ENCODE peak calls at places on chromosomes 7 and 10, in nine cellular contexts. One of them, this sample, is unnamed.
A peak's percentile ranks its signal among the peaks of the same experiment; 100 is the strongest.

GRCh38 chr7:138608292-138608691 is 92.9 kb downstream of the SVOPL start:
- DNase-seq in mesothelial cell of epicardium: no peak
- DNase-seq in ELR: peak; percentile 39
- DNase-seq in GM12865: peak; percentile 49
- DNase-seq in glomerular endothelial cell: no peak
- DNase-seq in T-helper 2 cell: no peak
- DNase-seq in D341Med: no peak
- DNase-seq in HFFc6: peak; percentile 3
- DNase-seq in iPS-NIHi11: no peak
- DNase-seq in this sample: no peak

GRCh38 chr10:119333146-119333792 is 125.9 kb downstream of the GRK5 start:
- DNase-seq in ELR: peak; percentile 79
- DNase-seq in HFFc6: no peak
- DNase-seq in D341Med: peak; percentile 49
- DNase-seq in glomerular endothelial cell: no peak
- DNase-seq in GM12865: no peak
- DNase-seq in iPS-NIHi11: no peak
- DNase-seq in T-helper 2 cell: no peak
- DNase-seq in mesothelial cell of epicardium: no peak
- DNase-seq in this sample: no peak

GRCh38 chr10:21030096-21030495 is 133.0 kb upstream of the NEBL start:
- DNase-seq in GM12865: no peak
- DNase-seq in mesothelial cell of epicardium: no peak
- DNase-seq in iPS-NIHi11: no peak
- DNase-seq in D341Med: no peak
- DNase-seq in glomerular endothelial cell: no peak
- DNase-seq in T-helper 2 cell: no peak
- DNase-seq in ELR: no peak
- DNase-seq in HFFc6: no peak
- DNase-seq in this sample: no peak

GRCh38 chr10:35089641-35090161 is 440 bp downstream of the CUL2 start:
- DNase-seq in GM12865: peak; percentile 58
- DNase-seq in T-helper 2 cell: no peak
- DNase-seq in D341Med: peak; percentile 23
- DNase-seq in HFFc6: no peak
- DNase-seq in iPS-NIHi11: peak; percentile 43
- DNase-seq in mesothelial cell of epicardium: no peak
- DNase-seq in glomerular endothelial cell: no peak
- DNase-seq in ELR: peak; percentile 32
- DNase-seq in this sample: no peak

GRCh38 chr7:30925117-30925516 is 13.5 kb downstream of the AQP1 start:
- DNase-seq in HFFc6: no peak
- DNase-seq in mesothelial cell of epicardium: no peak
- DNase-seq in D341Med: no peak
- DNase-seq in T-helper 2 cell: no peak
- DNase-seq in ELR: no peak
- DNase-seq in GM12865: no peak
- DNase-seq in iPS-NIHi11: peak; percentile 8
- DNase-seq in glomerular endothelial cell: no peak
- DNase-seq in this sample: no peak

GRCh38 chr7:84422790-84423189 is 228.2 kb upstream of the SEMA3A start:
- DNase-seq in T-helper 2 cell: no peak
- DNase-seq in mesothelial cell of epicardium: no peak
- DNase-seq in iPS-NIHi11: no peak
- DNase-seq in glomerular endothelial cell: no peak
- DNase-seq in GM12865: no peak
- DNase-seq in HFFc6: no peak
- DNase-seq in ELR: peak; percentile 8
- DNase-seq in D341Med: no peak
- DNase-seq in this sample: no peak

GRCh38 chr10:48934672-48935071 is 5.0 kb downstream of the LRRC18 start:
- DNase-seq in iPS-NIHi11: no peak
- DNase-seq in GM12865: no peak
- DNase-seq in HFFc6: no peak
- DNase-seq in ELR: no peak
- DNase-seq in T-helper 2 cell: no peak
- DNase-seq in D341Med: no peak
- DNase-seq in mesothelial cell of epicardium: peak; percentile 14
- DNase-seq in glomerular endothelial cell: no peak
- DNase-seq in this sample: no peak

GRCh38 chr10:34029455-34029854 is 695.0 kb upstream of the NRP1 start:
- DNase-seq in D341Med: no peak
- DNase-seq in glomerular endothelial cell: no peak
- DNase-seq in T-helper 2 cell: no peak
- DNase-seq in ELR: no peak
- DNase-seq in mesothelial cell of epicardium: no peak
- DNase-seq in GM12865: no peak
- DNase-seq in iPS-NIHi11: no peak
- DNase-seq in HFFc6: no peak
- DNase-seq in this sample: no peak

GRCh38 chr7:37342665-37343471 is 105.8 kb downstream of the ELMO1 start:
- DNase-seq in mesothelial cell of epicardium: no peak
- DNase-seq in GM12865: peak; percentile 88
- DNase-seq in HFFc6: no peak
- DNase-seq in T-helper 2 cell: peak; percentile 25
- DNase-seq in glomerular endothelial cell: no peak
- DNase-seq in ELR: no peak
- DNase-seq in D341Med: no peak
- DNase-seq in iPS-NIHi11: no peak
- DNase-seq in this sample: no peak

GRCh38 chr7:152735443-152736004 is 24.0 kb upstream of the ACTR3B start:
- DNase-seq in mesothelial cell of epicardium: no peak
- DNase-seq in ELR: no peak
- DNase-seq in T-helper 2 cell: no peak
- DNase-seq in D341Med: peak; percentile 22
- DNase-seq in GM12865: no peak
- DNase-seq in glomerular endothelial cell: peak; percentile 57
- DNase-seq in HFFc6: no peak
- DNase-seq in iPS-NIHi11: no peak
- DNase-seq in this sample: no peak

GRCh38 chr10:79025113-79025832 is 43.5 kb upstream of the ZMIZ1 start:
- DNase-seq in mesothelial cell of epicardium: no peak
- DNase-seq in HFFc6: no peak
- DNase-seq in GM12865: no peak
- DNase-seq in ELR: no peak
- DNase-seq in D341Med: no peak
- DNase-seq in T-helper 2 cell: no peak
- DNase-seq in glomerular endothelial cell: no peak
- DNase-seq in iPS-NIHi11: peak; percentile 22
- DNase-seq in this sample: no peak

GRCh38 chr10:101818958-101819633 is 852 bp upstream of the OGA start:
- DNase-seq in iPS-NIHi11: peak; percentile 42
- DNase-seq in D341Med: no peak
- DNase-seq in GM12865: peak; percentile 73
- DNase-seq in HFFc6: no peak
- DNase-seq in T-helper 2 cell: no peak
- DNase-seq in mesothelial cell of epicardium: peak; percentile 50
- DNase-seq in glomerular endothelial cell: no peak
- DNase-seq in ELR: peak; percentile 42
- DNase-seq in this sample: peak; percentile 22

GRCh38 chr10:116769791-116770190 is 27.4 kb upstream of the HSPA12A start:
- DNase-seq in iPS-NIHi11: no peak
- DNase-seq in GM12865: no peak
- DNase-seq in HFFc6: peak; percentile 63
- DNase-seq in ELR: peak; percentile 58
- DNase-seq in T-helper 2 cell: no peak
- DNase-seq in mesothelial cell of epicardium: no peak
- DNase-seq in D341Med: no peak
- DNase-seq in glomerular endothelial cell: no peak
- DNase-seq in this sample: no peak

GRCh38 chr10:110893559-110894179 is 21.9 kb downstream of the PDCD4 start:
- DNase-seq in GM12865: peak; percentile 68
- DNase-seq in D341Med: peak; percentile 22
- DNase-seq in HFFc6: peak; percentile 48
- DNase-seq in T-helper 2 cell: no peak
- DNase-seq in glomerular endothelial cell: peak; percentile 9
- DNase-seq in mesothelial cell of epicardium: no peak
- DNase-seq in ELR: peak; percentile 70
- DNase-seq in iPS-NIHi11: peak; percentile 47
- DNase-seq in this sample: no peak

GRCh38 chr10:11337516-11337915 is 273.9 kb downstream of the USP6NL start:
- DNase-seq in D341Med: no peak
- DNase-seq in glomerular endothelial cell: no peak
- DNase-seq in iPS-NIHi11: peak; percentile 31
- DNase-seq in T-helper 2 cell: no peak
- DNase-seq in ELR: no peak
- DNase-seq in mesothelial cell of epicardium: no peak
- DNase-seq in GM12865: no peak
- DNase-seq in HFFc6: no peak
- DNase-seq in this sample: no peak

GRCh38 chr7:142612264-142612881 is 136.9 kb upstream of the PRSS1 start:
- DNase-seq in iPS-NIHi11: no peak
- DNase-seq in T-helper 2 cell: no peak
- DNase-seq in mesothelial cell of epicardium: no peak
- DNase-seq in GM12865: no peak
- DNase-seq in HFFc6: peak; percentile 44
- DNase-seq in glomerular endothelial cell: no peak
- DNase-seq in D341Med: no peak
- DNase-seq in ELR: peak; percentile 40
- DNase-seq in this sample: no peak

This sample was measured in frontal cortex.